ENCODE peak calls at places on chromosome 18, in seven cellular contexts. One of them, this sample, is unnamed.

GRCh38 chr18:13558132-13558531 is 168.2 kb downstream of the FAM210A start:
- DNase-seq in SK-N-DZ: peak
- DNase-seq in naive thymus-derived CD4-positive, alpha-beta T cell: no peak
- DNase-seq in NCI-H1417: peak
- DNase-seq in AG08395: peak
- DNase-seq in putamen: peak
- DNase-seq in activated CD8-positive, alpha-beta memory T cell treated with anti-CD3 and anti-CD28 coated beads for 4 hours: no peak
- DNase-seq in this sample: no peak

GRCh38 chr18:49031511-49032188 is 80.9 kb upstream of the SMAD7 start:
- DNase-seq in SK-N-DZ: no peak
- DNase-seq in naive thymus-derived CD4-positive, alpha-beta T cell: no peak
- DNase-seq in NCI-H1417: no peak
- DNase-seq in AG08395: no peak
- DNase-seq in putamen: no peak
- DNase-seq in activated CD8-positive, alpha-beta memory T cell treated with anti-CD3 and anti-CD28 coated beads for 4 hours: peak
- DNase-seq in this sample: no peak

GRCh38 chr18:46053368-46054095 is 18.5 kb downstream of the PSTPIP2 start:
- DNase-seq in SK-N-DZ: no peak
- DNase-seq in naive thymus-derived CD4-positive, alpha-beta T cell: no peak
- DNase-seq in NCI-H1417: no peak
- DNase-seq in AG08395: peak
- DNase-seq in putamen: no peak
- DNase-seq in activated CD8-positive, alpha-beta memory T cell treated with anti-CD3 and anti-CD28 coated beads for 4 hours: no peak
- DNase-seq in this sample: peak

GRCh38 chr18:48124857-48125626 is 194.6 kb upstream of the SMAD2 start:
- DNase-seq in SK-N-DZ: no peak
- DNase-seq in naive thymus-derived CD4-positive, alpha-beta T cell: no peak
- DNase-seq in NCI-H1417: no peak
- DNase-seq in AG08395: no peak
- DNase-seq in putamen: no peak
- DNase-seq in activated CD8-positive, alpha-beta memory T cell treated with anti-CD3 and anti-CD28 coated beads for 4 hours: no peak
- DNase-seq in this sample: no peak

GRCh38 chr18:8084160-8084559 is 517.0 kb downstream of the PTPRM start:
- DNase-seq in SK-N-DZ: peak
- DNase-seq in naive thymus-derived CD4-positive, alpha-beta T cell: no peak
- DNase-seq in NCI-H1417: peak
- DNase-seq in AG08395: peak
- DNase-seq in putamen: no peak
- DNase-seq in activated CD8-positive, alpha-beta memory T cell treated with anti-CD3 and anti-CD28 coated beads for 4 hours: no peak
- DNase-seq in this sample: peak

GRCh38 chr18:28669165-28669564 is 492.2 kb upstream of the CDH2 start:
- DNase-seq in SK-N-DZ: no peak
- DNase-seq in naive thymus-derived CD4-positive, alpha-beta T cell: no peak
- DNase-seq in NCI-H1417: no peak
- DNase-seq in AG08395: no peak
- DNase-seq in putamen: no peak
- DNase-seq in activated CD8-positive, alpha-beta memory T cell treated with anti-CD3 and anti-CD28 coated beads for 4 hours: no peak
- DNase-seq in this sample: no peak

GRCh38 chr18:48161201-48161910 is 230.9 kb upstream of the SMAD2 start:
- DNase-seq in SK-N-DZ: peak
- DNase-seq in naive thymus-derived CD4-positive, alpha-beta T cell: peak
- DNase-seq in NCI-H1417: peak
- DNase-seq in AG08395: peak
- DNase-seq in putamen: peak
- DNase-seq in activated CD8-positive, alpha-beta memory T cell treated with anti-CD3 and anti-CD28 coated beads for 4 hours: peak
- DNase-seq in this sample: peak

GRCh38 chr18:73901589-73901988 is 246.0 kb downstream of the FBXO15 start:
- DNase-seq in SK-N-DZ: no peak
- DNase-seq in naive thymus-derived CD4-positive, alpha-beta T cell: no peak
- DNase-seq in NCI-H1417: peak
- DNase-seq in AG08395: no peak
- DNase-seq in putamen: no peak
- DNase-seq in activated CD8-positive, alpha-beta memory T cell treated with anti-CD3 and anti-CD28 coated beads for 4 hours: no peak
- DNase-seq in this sample: no peak

GRCh38 chr18:71887509-71887908 is 656.6 kb downstream of the CBLN2 start:
- DNase-seq in SK-N-DZ: no peak
- DNase-seq in naive thymus-derived CD4-positive, alpha-beta T cell: no peak
- DNase-seq in NCI-H1417: no peak
- DNase-seq in AG08395: no peak
- DNase-seq in putamen: no peak
- DNase-seq in activated CD8-positive, alpha-beta memory T cell treated with anti-CD3 and anti-CD28 coated beads for 4 hours: no peak
- DNase-seq in this sample: no peak

GRCh38 chr18:5620284-5620683 is 76.5 kb upstream of the EPB41L3 start:
- DNase-seq in SK-N-DZ: no peak
- DNase-seq in naive thymus-derived CD4-positive, alpha-beta T cell: no peak
- DNase-seq in NCI-H1417: no peak
- DNase-seq in AG08395: no peak
- DNase-seq in putamen: no peak
- DNase-seq in activated CD8-positive, alpha-beta memory T cell treated with anti-CD3 and anti-CD28 coated beads for 4 hours: no peak
- DNase-seq in this sample: no peak

GRCh38 chr18:9848170-9848854 is 37.5 kb upstream of the TXNDC2 start:
- DNase-seq in SK-N-DZ: no peak
- DNase-seq in naive thymus-derived CD4-positive, alpha-beta T cell: no peak
- DNase-seq in NCI-H1417: no peak
- DNase-seq in AG08395: no peak
- DNase-seq in putamen: no peak
- DNase-seq in activated CD8-positive, alpha-beta memory T cell treated with anti-CD3 and anti-CD28 coated beads for 4 hours: no peak
- DNase-seq in this sample: no peak

GRCh38 chr18:23629444-23629946 is 33.2 kb downstream of the ANKRD29 start:
- DNase-seq in SK-N-DZ: no peak
- DNase-seq in naive thymus-derived CD4-positive, alpha-beta T cell: no peak
- DNase-seq in NCI-H1417: peak
- DNase-seq in AG08395: no peak
- DNase-seq in putamen: no peak
- DNase-seq in activated CD8-positive, alpha-beta memory T cell treated with anti-CD3 and anti-CD28 coated beads for 4 hours: no peak
- DNase-seq in this sample: no peak

GRCh38 chr18:48038636-48039035 is 108.2 kb upstream of the SMAD2 start:
- DNase-seq in SK-N-DZ: no peak
- DNase-seq in naive thymus-derived CD4-positive, alpha-beta T cell: no peak
- DNase-seq in NCI-H1417: no peak
- DNase-seq in AG08395: no peak
- DNase-seq in putamen: no peak
- DNase-seq in activated CD8-positive, alpha-beta memory T cell treated with anti-CD3 and anti-CD28 coated beads for 4 hours: no peak
- DNase-seq in this sample: no peak

GRCh38 chr18:10928971-10929373 is 220.4 kb downstream of the PIEZO2 start:
- DNase-seq in SK-N-DZ: no peak
- DNase-seq in naive thymus-derived CD4-positive, alpha-beta T cell: no peak
- DNase-seq in NCI-H1417: peak
- DNase-seq in AG08395: no peak
- DNase-seq in putamen: no peak
- DNase-seq in activated CD8-positive, alpha-beta memory T cell treated with anti-CD3 and anti-CD28 coated beads for 4 hours: no peak
- DNase-seq in this sample: peak

GRCh38 chr18:11368020-11368419 is 218.7 kb upstream of the PIEZO2 start:
- DNase-seq in SK-N-DZ: no peak
- DNase-seq in naive thymus-derived CD4-positive, alpha-beta T cell: no peak
- DNase-seq in NCI-H1417: no peak
- DNase-seq in AG08395: no peak
- DNase-seq in putamen: no peak
- DNase-seq in activated CD8-positive, alpha-beta memory T cell treated with anti-CD3 and anti-CD28 coated beads for 4 hours: no peak
- DNase-seq in this sample: no peak